ENCODE peak calls at places on chromosomes 6 and 20, in ten cellular contexts. P is sigmoid colon; U is effector memory CD4-positive, alpha-beta T cell; T is prostate gland; H is tibial nerve; K is HepG2; O is ovary; D is MG63; X is CD8-positive, alpha-beta T cell; A is body of pancreas. Z is an unnamed sample. For H3K36me3, the result is how much of the 10 kb centered on the place peaks cover.

GRCh38 chr6:56649053-56649769 is 6.5 kb upstream of the DST start:
- DNase-seq in P (no peak), U (no peak), T (no peak), H (no peak), K (no peak), O (no peak), D (no peak), X (no peak), A (no peak), Z (peak)

GRCh38 chr6:70028246-70028645 is 161.9 kb downstream of the COL19A1 start:
- DNase-seq in P (no peak), U (no peak), T (no peak), H (no peak), K (no peak), O (no peak), D (no peak), X (no peak), A (no peak), Z (no peak)

GRCh38 chr20:1299522-1299921 is 29.4 kb downstream of the SDCBP2 start:
- DNase-seq in P (peak), U (no peak), T (no peak), H (no peak), K (no peak), O (no peak), D (peak), X (peak), A (peak), Z (no peak)

GRCh38 chr20:6940052-6940451 is 172.6 kb downstream of the BMP2 start:
- DNase-seq in P (no peak), U (no peak), T (no peak), H (no peak), K (peak), O (no peak), D (no peak), X (no peak), A (no peak), Z (peak)

GRCh38 chr6:91487729-91488392 is 901.0 kb upstream of the MAP3K7 start:
- DNase-seq in P (no peak), U (no peak), T (no peak), H (no peak), K (no peak), O (no peak), D (no peak), X (no peak), A (no peak), Z (no peak)

GRCh38 chr20:42483694-42484303 is 705.9 kb downstream of the PTPRT start:
- DNase-seq in P (no peak), U (no peak), T (no peak), H (peak), K (peak), O (no peak), D (peak), X (no peak), A (peak), Z (peak)

GRCh38 chr6:39670519-39670918 is 54.7 kb downstream of the KIF6 start:
- DNase-seq in P (no peak), U (no peak), T (no peak), H (no peak), K (no peak), O (no peak), D (no peak), X (no peak), A (no peak), Z (no peak)

GRCh38 chr20:45919536-45919933 is 7.6 kb upstream of the PLTP start:
- DNase-seq in P (peak), U (no peak), T (no peak), H (peak), K (no peak), O (peak), D (peak), X (no peak), A (peak), Z (no peak)

GRCh38 chr20:37522258-37523011 is 1.4 kb downstream of the NNAT start:
- DNase-seq in P (peak), U (no peak), T (peak), H (no peak), K (no peak), O (no peak), D (no peak), X (no peak), A (no peak), Z (peak)
- H3K36me3 ChIP-seq in P (under half), U (under half), T (under half), H (under half), K (under half), O (under half), D (under half), X (under half), A (under half), Z (under half)

GRCh38 chr20:62292115-62292514 is 10.7 kb upstream of the ADRM1 start:
- DNase-seq in P (no peak), U (no peak), T (no peak), H (no peak), K (no peak), O (no peak), D (no peak), X (no peak), A (no peak), Z (no peak)

GRCh38 chr20:62289898-62290297 is 12.9 kb upstream of the ADRM1 start:
- DNase-seq in P (no peak), U (no peak), T (no peak), H (no peak), K (no peak), O (no peak), D (no peak), X (no peak), A (no peak), Z (no peak)

GRCh38 chr20:62291251-62292066 is 11.3 kb upstream of the ADRM1 start:
- DNase-seq in P (no peak), U (no peak), T (no peak), H (no peak), K (no peak), O (no peak), D (no peak), X (no peak), A (no peak), Z (no peak)

GRCh38 chr20:62294516-62294915 is 8.3 kb upstream of the ADRM1 start:
- DNase-seq in P (no peak), U (no peak), T (no peak), H (no peak), K (no peak), O (no peak), D (no peak), X (no peak), A (no peak), Z (no peak)

GRCh38 chr20:62293111-62293784 is 9.5 kb upstream of the ADRM1 start:
- DNase-seq in P (no peak), U (no peak), T (no peak), H (no peak), K (no peak), O (no peak), D (no peak), X (no peak), A (no peak), Z (no peak)
- H3K36me3 ChIP-seq in P (under half), U (under half), T (under half), H (under half), K (under half), O (under half), D (under half), X (under half), A (under half), Z (under half)

DNA sequence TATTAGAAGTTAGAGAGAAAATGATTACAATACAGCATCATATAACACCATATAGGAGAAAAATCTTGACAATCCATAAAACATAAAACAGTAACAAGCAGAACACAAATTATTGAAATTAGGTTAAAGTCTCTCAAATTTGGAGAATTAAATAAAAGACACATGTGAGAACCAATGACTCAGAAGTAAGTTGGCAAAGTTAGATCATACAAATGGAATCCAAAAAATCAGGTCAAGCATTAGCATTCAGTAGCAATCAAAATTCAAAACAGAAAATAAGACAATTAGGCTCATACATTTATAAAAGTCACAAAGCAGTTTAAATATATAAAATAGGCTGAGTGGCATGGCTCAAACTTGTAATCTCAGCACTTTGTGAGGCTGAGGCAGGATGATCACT is 775.6 kb downstream of the PHF3 start:
- DNase-seq in P (no peak), U (no peak), T (no peak), H (no peak), K (no peak), O (no peak), D (no peak), X (no peak), A (no peak), Z (no peak)
- H3K36me3 ChIP-seq in P (under half), U (under half), T (under half), H (under half), K (under half), O (under half), D (under half), X (under half), A (under half), Z (under half)

GRCh38 chr6:4367643-4368042 is 232.3 kb upstream of the ECI2 start:
- DNase-seq in P (no peak), U (no peak), T (no peak), H (no peak), K (no peak), O (no peak), D (no peak), X (no peak), A (no peak), Z (no peak)
- H3K36me3 ChIP-seq in P (under half), U (under half), T (under half), H (under half), K (under half), O (under half), D (under half), X (under half), A (under half), Z (under half)

GRCh38 chr6:158083687-158084325 is 84.3 kb downstream of the SERAC1 start:
- DNase-seq in P (no peak), U (no peak), T (no peak), H (no peak), K (no peak), O (no peak), D (no peak), X (no peak), A (no peak), Z (no peak)

GRCh38 chr6:158078320-158078719 is 89.7 kb downstream of the SERAC1 start:
- DNase-seq in P (no peak), U (no peak), T (no peak), H (no peak), K (no peak), O (no peak), D (no peak), X (no peak), A (no peak), Z (no peak)

GRCh38 chr6:158080849-158081656 is 87.0 kb downstream of the SERAC1 start:
- DNase-seq in P (no peak), U (no peak), T (no peak), H (no peak), K (no peak), O (no peak), D (no peak), X (no peak), A (no peak), Z (no peak)

GRCh38 chr6:158085261-158086053 is 82.6 kb downstream of the SERAC1 start:
- DNase-seq in P (no peak), U (no peak), T (no peak), H (no peak), K (no peak), O (no peak), D (no peak), X (no peak), A (no peak), Z (no peak)

GRCh38 chr6:158081657-158081935 is 86.5 kb downstream of the SERAC1 start:
- DNase-seq in P (no peak), U (no peak), T (no peak), H (no peak), K (no peak), O (no peak), D (no peak), X (no peak), A (no peak), Z (no peak)
- H3K36me3 ChIP-seq in P (under half), U (half or more), T (under half), H (under half), K (half or more), O (under half), D (half or more), X (under half), A (under half), Z (under half)

GRCh38 chr6:110898111-110898510 is 23.5 kb downstream of the AMD1 start:
- DNase-seq in P (no peak), U (no peak), T (no peak), H (no peak), K (no peak), O (no peak), D (no peak), X (no peak), A (no peak), Z (no peak)

GRCh38 chr6:110895907-110896608 is 21.5 kb downstream of the AMD1 start:
- DNase-seq in P (no peak), U (no peak), T (no peak), H (no peak), K (no peak), O (no peak), D (no peak), X (no peak), A (no peak), Z (no peak)

GRCh38 chr6:110902091-110902490 is 27.5 kb downstream of the AMD1 start:
- DNase-seq in P (no peak), U (no peak), T (no peak), H (no peak), K (no peak), O (no peak), D (no peak), X (no peak), A (no peak), Z (no peak)

GRCh38 chr6:110900028-110900598 is 25.5 kb downstream of the AMD1 start:
- DNase-seq in P (no peak), U (no peak), T (no peak), H (no peak), K (no peak), O (no peak), D (no peak), X (no peak), A (no peak), Z (no peak)

GRCh38 chr6:110897433-110897832 is 22.8 kb downstream of the AMD1 start:
- DNase-seq in P (no peak), U (no peak), T (no peak), H (no peak), K (no peak), O (no peak), D (peak), X (no peak), A (no peak), Z (no peak)
- H3K36me3 ChIP-seq in P (under half), U (under half), T (under half), H (under half), K (under half), O (under half), D (half or more), X (under half), A (under half), Z (half or more)

GRCh38 chr6:43489277-43490072 is 12.1 kb downstream of the TJAP1 start:
- DNase-seq in P (no peak), U (no peak), T (no peak), H (no peak), K (peak), O (no peak), D (no peak), X (no peak), A (no peak), Z (peak)
- H3K36me3 ChIP-seq in P (under half), U (under half), T (under half), H (under half), K (under half), O (under half), D (under half), X (under half), A (under half), Z (under half)